ENCODE peak calls at places on chromosome 16, in eight cellular contexts. One of them, this sample, is unnamed.

GRCh38 chr16:48366165-48367093 is 18.8 kb downstream of the SIAH1 start:
- DNase-seq in GM12865: peak; percentile 81
- DNase-seq in uterus: peak; percentile 60
- DNase-seq in cardiac muscle cell: peak; percentile 39
- DNase-seq in GM06990: peak; percentile 36
- DNase-seq in psoas muscle: no peak
- DNase-seq in SK-N-SH: peak; percentile 46
- DNase-seq in retinal pigment epithelial cell: peak; percentile 89
- DNase-seq in this sample: peak; percentile 64

GRCh38 chr16:79768594-79768993 is 168.1 kb upstream of the MAF start:
- DNase-seq in GM12865: no peak
- DNase-seq in uterus: no peak
- DNase-seq in cardiac muscle cell: no peak
- DNase-seq in GM06990: no peak
- DNase-seq in psoas muscle: no peak
- DNase-seq in SK-N-SH: no peak
- DNase-seq in retinal pigment epithelial cell: no peak
- DNase-seq in this sample: peak; percentile 20

GRCh38 chr16:59067207-59067606 is 333.1 kb upstream of the GOT2 start:
- DNase-seq in GM12865: no peak
- DNase-seq in uterus: no peak
- DNase-seq in cardiac muscle cell: no peak
- DNase-seq in GM06990: no peak
- DNase-seq in psoas muscle: no peak
- DNase-seq in SK-N-SH: no peak
- DNase-seq in retinal pigment epithelial cell: no peak
- DNase-seq in this sample: peak; percentile 8

GRCh38 chr16:71311553-71312158 is 22.5 kb upstream of the CMTR2 start:
- DNase-seq in GM12865: peak; percentile 21
- DNase-seq in uterus: no peak
- DNase-seq in cardiac muscle cell: peak; percentile 78
- DNase-seq in GM06990: peak; percentile 7
- DNase-seq in psoas muscle: no peak
- DNase-seq in SK-N-SH: peak; percentile 61
- DNase-seq in retinal pigment epithelial cell: no peak
- DNase-seq in this sample: no peak

GRCh38 chr16:73713301-73713700 is 583.3 kb upstream of the PSMD7 start:
- DNase-seq in GM12865: no peak
- DNase-seq in uterus: no peak
- DNase-seq in cardiac muscle cell: no peak
- DNase-seq in GM06990: no peak
- DNase-seq in psoas muscle: no peak
- DNase-seq in SK-N-SH: no peak
- DNase-seq in retinal pigment epithelial cell: no peak
- DNase-seq in this sample: no peak

GRCh38 chr16:30609002-30609927 is 924 bp downstream of the ZNF689 start:
- DNase-seq in GM12865: peak; percentile 56
- DNase-seq in uterus: peak; percentile 47
- DNase-seq in cardiac muscle cell: peak; percentile 39
- DNase-seq in GM06990: peak; percentile 65
- DNase-seq in psoas muscle: peak; percentile 59
- DNase-seq in SK-N-SH: peak; percentile 84
- DNase-seq in retinal pigment epithelial cell: peak; percentile 30
- DNase-seq in this sample: peak; percentile 58

GRCh38 chr16:4802659-4803287 is 340 bp upstream of the ROGDI start:
- DNase-seq in GM12865: peak; percentile 93
- DNase-seq in uterus: peak; percentile 91
- DNase-seq in cardiac muscle cell: peak; percentile 95
- DNase-seq in GM06990: peak; percentile 90
- DNase-seq in psoas muscle: peak; percentile 93
- DNase-seq in SK-N-SH: peak; percentile 99
- DNase-seq in retinal pigment epithelial cell: peak; percentile 68
- DNase-seq in this sample: peak; percentile 93

GRCh38 chr16:29007865-29008593 is 23.2 kb downstream of the LAT start:
- DNase-seq in GM12865: peak; percentile 65
- DNase-seq in uterus: no peak
- DNase-seq in cardiac muscle cell: no peak
- DNase-seq in GM06990: no peak
- DNase-seq in psoas muscle: no peak
- DNase-seq in SK-N-SH: no peak
- DNase-seq in retinal pigment epithelial cell: no peak
- DNase-seq in this sample: no peak

GRCh38 chr16:48409839-48410610 is 24.8 kb upstream of the SIAH1 start:
- DNase-seq in GM12865: no peak
- DNase-seq in uterus: no peak
- DNase-seq in cardiac muscle cell: no peak
- DNase-seq in GM06990: no peak
- DNase-seq in psoas muscle: no peak
- DNase-seq in SK-N-SH: no peak
- DNase-seq in retinal pigment epithelial cell: peak; percentile 72
- DNase-seq in this sample: peak; percentile 68

GRCh38 chr16:1192384-1193073 is 32.5 kb downstream of the TPSG1 start:
- DNase-seq in GM12865: no peak
- DNase-seq in uterus: no peak
- DNase-seq in cardiac muscle cell: no peak
- DNase-seq in GM06990: no peak
- DNase-seq in psoas muscle: no peak
- DNase-seq in SK-N-SH: no peak
- DNase-seq in retinal pigment epithelial cell: no peak
- DNase-seq in this sample: no peak

GRCh38 chr16:28596840-28597691 is at the start of gene SULT1A2:
- DNase-seq in GM12865: no peak
- DNase-seq in uterus: no peak
- DNase-seq in cardiac muscle cell: peak; percentile 46
- DNase-seq in GM06990: no peak
- DNase-seq in psoas muscle: no peak
- DNase-seq in SK-N-SH: no peak
- DNase-seq in retinal pigment epithelial cell: no peak
- DNase-seq in this sample: peak; percentile 81

GRCh38 chr16:66457888-66458287 is 30.8 kb downstream of the BEAN1 start:
- DNase-seq in GM12865: no peak
- DNase-seq in uterus: no peak
- DNase-seq in cardiac muscle cell: no peak
- DNase-seq in GM06990: no peak
- DNase-seq in psoas muscle: no peak
- DNase-seq in SK-N-SH: no peak
- DNase-seq in retinal pigment epithelial cell: no peak
- DNase-seq in this sample: no peak

GRCh38 chr16:50638816-50639670 is 42.1 kb downstream of the SNX20 start:
- DNase-seq in GM12865: no peak
- DNase-seq in uterus: no peak
- DNase-seq in cardiac muscle cell: no peak
- DNase-seq in GM06990: no peak
- DNase-seq in psoas muscle: no peak
- DNase-seq in SK-N-SH: no peak
- DNase-seq in retinal pigment epithelial cell: no peak
- DNase-seq in this sample: no peak

GRCh38 chr16:81424761-81425160 is 19.8 kb upstream of the CMIP start:
- DNase-seq in GM12865: peak; percentile 65
- DNase-seq in uterus: no peak
- DNase-seq in cardiac muscle cell: no peak
- DNase-seq in GM06990: no peak
- DNase-seq in psoas muscle: no peak
- DNase-seq in SK-N-SH: no peak
- DNase-seq in retinal pigment epithelial cell: no peak
- DNase-seq in this sample: no peak

GRCh38 chr16:23377071-23377931 is 75.2 kb downstream of the SCNN1B start:
- DNase-seq in GM12865: no peak
- DNase-seq in uterus: no peak
- DNase-seq in cardiac muscle cell: no peak
- DNase-seq in GM06990: no peak
- DNase-seq in psoas muscle: no peak
- DNase-seq in SK-N-SH: no peak
- DNase-seq in retinal pigment epithelial cell: no peak
- DNase-seq in this sample: no peak

GRCh38 chr16:85716680-85717038 is 27.9 kb upstream of the GINS2 start:
- DNase-seq in GM12865: no peak
- DNase-seq in uterus: no peak
- DNase-seq in cardiac muscle cell: no peak
- DNase-seq in GM06990: no peak
- DNase-seq in psoas muscle: no peak
- DNase-seq in SK-N-SH: peak; percentile 77
- DNase-seq in retinal pigment epithelial cell: no peak
- DNase-seq in this sample: no peak

GRCh38 chr16:1990336-1991134 is 765 bp downstream of the SYNGR3 start:
- DNase-seq in GM12865: peak; percentile 54
- DNase-seq in uterus: no peak
- DNase-seq in cardiac muscle cell: peak; percentile 69
- DNase-seq in GM06990: no peak
- DNase-seq in psoas muscle: no peak
- DNase-seq in SK-N-SH: peak; percentile 82
- DNase-seq in retinal pigment epithelial cell: no peak
- DNase-seq in this sample: peak; percentile 77

GRCh38 chr16:3797904-3798811 is 80.8 kb upstream of the TRAP1 start:
- DNase-seq in GM12865: peak; percentile 47
- DNase-seq in uterus: peak; percentile 14
- DNase-seq in cardiac muscle cell: no peak
- DNase-seq in GM06990: no peak
- DNase-seq in psoas muscle: no peak
- DNase-seq in SK-N-SH: no peak
- DNase-seq in retinal pigment epithelial cell: no peak
- DNase-seq in this sample: no peak

GRCh38 chr16:67961551-67961957 is 6.9 kb downstream of the SLC12A4 start:
- DNase-seq in GM12865: no peak
- DNase-seq in uterus: no peak
- DNase-seq in cardiac muscle cell: no peak
- DNase-seq in GM06990: no peak
- DNase-seq in psoas muscle: peak; percentile 44
- DNase-seq in SK-N-SH: peak; percentile 82
- DNase-seq in retinal pigment epithelial cell: no peak
- DNase-seq in this sample: peak; percentile 82

GRCh38 chr16:67964477-67965131 is 3.8 kb downstream of the SLC12A4 start:
- DNase-seq in GM12865: no peak
- DNase-seq in uterus: no peak
- DNase-seq in cardiac muscle cell: no peak
- DNase-seq in GM06990: no peak
- DNase-seq in psoas muscle: no peak
- DNase-seq in SK-N-SH: no peak
- DNase-seq in retinal pigment epithelial cell: no peak
- DNase-seq in this sample: no peak

GRCh38 chr16:67962135-67962534 is 6.3 kb downstream of the SLC12A4 start:
- DNase-seq in GM12865: no peak
- DNase-seq in uterus: no peak
- DNase-seq in cardiac muscle cell: no peak
- DNase-seq in GM06990: no peak
- DNase-seq in psoas muscle: no peak
- DNase-seq in SK-N-SH: no peak
- DNase-seq in retinal pigment epithelial cell: no peak
- DNase-seq in this sample: no peak

GRCh38 chr16:67965668-67966548 is 2.5 kb downstream of the SLC12A4 start:
- DNase-seq in GM12865: no peak
- DNase-seq in uterus: no peak
- DNase-seq in cardiac muscle cell: no peak
- DNase-seq in GM06990: no peak
- DNase-seq in psoas muscle: no peak
- DNase-seq in SK-N-SH: no peak
- DNase-seq in retinal pigment epithelial cell: no peak
- DNase-seq in this sample: no peak

GRCh38 chr16:67963325-67964321 is 4.8 kb downstream of the SLC12A4 start:
- DNase-seq in GM12865: no peak
- DNase-seq in uterus: no peak
- DNase-seq in cardiac muscle cell: peak; percentile 52
- DNase-seq in GM06990: no peak
- DNase-seq in psoas muscle: no peak
- DNase-seq in SK-N-SH: no peak
- DNase-seq in retinal pigment epithelial cell: no peak
- DNase-seq in this sample: no peak
- H3K4me3 ChIP-seq in GM12865: no peak overlapping the region
- H3K4me3 ChIP-seq in uterus: no peak overlapping the region
- H3K4me3 ChIP-seq in cardiac muscle cell: no peak overlapping the region
- H3K4me3 ChIP-seq in GM06990: no peak overlapping the region
- H3K4me3 ChIP-seq in psoas muscle: peak overlapping the region; percentile 88
- H3K4me3 ChIP-seq in SK-N-SH: no peak overlapping the region
- H3K4me3 ChIP-seq in retinal pigment epithelial cell: no peak overlapping the region
- H3K4me3 ChIP-seq in this sample: no peak overlapping the region

GRCh38 chr16:12089492-12090161 is 113.1 kb downstream of the SNX29 start:
- DNase-seq in GM12865: no peak
- DNase-seq in uterus: no peak
- DNase-seq in cardiac muscle cell: peak; percentile 69
- DNase-seq in GM06990: no peak
- DNase-seq in psoas muscle: peak; percentile 34
- DNase-seq in SK-N-SH: no peak
- DNase-seq in retinal pigment epithelial cell: peak; percentile 48
- DNase-seq in this sample: peak; percentile 37
- H3K4me3 ChIP-seq in GM12865: no peak overlapping the region
- H3K4me3 ChIP-seq in uterus: peak overlapping the region; percentile 15
- H3K4me3 ChIP-seq in cardiac muscle cell: no peak overlapping the region
- H3K4me3 ChIP-seq in GM06990: no peak overlapping the region
- H3K4me3 ChIP-seq in psoas muscle: peak overlapping the region; percentile 22
- H3K4me3 ChIP-seq in SK-N-SH: no peak overlapping the region
- H3K4me3 ChIP-seq in retinal pigment epithelial cell: peak overlapping the region; percentile 16
- H3K4me3 ChIP-seq in this sample: no peak overlapping the region

DNA sequence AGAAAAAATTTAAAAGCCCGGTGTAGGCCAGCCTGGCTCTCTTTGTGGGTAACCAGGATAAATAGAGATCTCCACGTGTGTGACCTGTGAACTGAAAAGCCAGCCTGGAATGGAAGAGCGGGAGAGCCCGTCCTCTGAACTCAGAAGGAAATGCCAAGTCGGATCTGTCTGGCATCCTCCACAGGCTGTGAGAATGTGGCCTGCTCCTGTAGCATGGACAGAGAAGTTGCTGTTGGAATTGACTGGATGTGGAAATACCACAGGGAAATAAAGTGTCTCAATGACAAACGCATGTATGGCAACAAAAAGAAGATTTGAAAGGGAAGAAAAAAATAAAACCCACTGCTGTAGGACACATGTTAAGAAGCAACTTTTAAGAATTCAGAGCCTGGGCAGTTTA is 6.7 kb downstream of the KLHL36 start:
- DNase-seq in GM12865: no peak
- DNase-seq in uterus: no peak
- DNase-seq in cardiac muscle cell: no peak
- DNase-seq in GM06990: no peak
- DNase-seq in psoas muscle: no peak
- DNase-seq in SK-N-SH: no peak
- DNase-seq in retinal pigment epithelial cell: no peak
- DNase-seq in this sample: no peak
- H3K4me3 ChIP-seq in GM12865: no peak overlapping the region
- H3K4me3 ChIP-seq in uterus: no peak overlapping the region
- H3K4me3 ChIP-seq in cardiac muscle cell: no peak overlapping the region
- H3K4me3 ChIP-seq in GM06990: no peak overlapping the region
- H3K4me3 ChIP-seq in psoas muscle: no peak overlapping the region
- H3K4me3 ChIP-seq in SK-N-SH: no peak overlapping the region
- H3K4me3 ChIP-seq in retinal pigment epithelial cell: no peak overlapping the region
- H3K4me3 ChIP-seq in this sample: no peak overlapping the region

DNA sequence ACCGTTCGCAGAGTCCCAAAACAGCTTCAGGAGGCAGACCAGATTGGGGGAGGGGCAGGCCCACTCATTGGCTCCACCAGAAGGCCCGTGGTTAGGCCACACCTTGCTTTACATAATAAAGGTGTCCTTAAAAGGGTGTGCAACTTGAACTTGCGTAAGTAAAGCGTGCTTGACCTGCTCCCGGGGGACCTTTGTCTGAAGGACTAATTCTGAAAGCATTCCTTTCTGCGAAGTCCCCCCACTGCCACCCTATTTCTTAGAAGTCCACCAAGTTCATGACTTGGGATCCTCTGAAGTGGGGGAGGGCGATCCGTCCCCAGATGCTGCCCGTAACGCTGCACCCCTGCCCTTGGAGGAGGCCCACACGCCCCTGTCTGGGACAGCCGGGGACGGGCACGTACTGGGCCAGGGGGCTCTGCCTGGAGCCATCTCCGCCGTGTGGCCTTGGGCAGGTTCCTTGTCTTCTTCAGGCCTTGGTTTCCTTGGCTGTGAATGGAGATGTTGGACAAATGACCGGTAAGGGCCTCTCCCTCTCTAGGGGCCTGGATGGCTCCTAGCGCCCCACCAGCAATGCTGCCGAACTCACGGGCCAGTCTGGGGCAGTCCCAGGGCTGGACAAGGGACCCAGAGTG is 823 bp upstream of the ZNF469 start:
- DNase-seq in GM12865: no peak
- DNase-seq in uterus: no peak
- DNase-seq in cardiac muscle cell: peak; percentile 12
- DNase-seq in GM06990: no peak
- DNase-seq in psoas muscle: peak; percentile 11
- DNase-seq in SK-N-SH: no peak
- DNase-seq in retinal pigment epithelial cell: no peak
- DNase-seq in this sample: no peak
- H3K4me3 ChIP-seq in GM12865: no peak overlapping the region
- H3K4me3 ChIP-seq in uterus: no peak overlapping the region
- H3K4me3 ChIP-seq in cardiac muscle cell: no peak overlapping the region
- H3K4me3 ChIP-seq in GM06990: no peak overlapping the region
- H3K4me3 ChIP-seq in psoas muscle: no peak overlapping the region
- H3K4me3 ChIP-seq in SK-N-SH: no peak overlapping the region
- H3K4me3 ChIP-seq in retinal pigment epithelial cell: no peak overlapping the region
- H3K4me3 ChIP-seq in this sample: no peak overlapping the region